ENCODE peak calls at places on chromosomes 4 and X, in four cellular contexts. One of them, this sample, is unnamed.

GRCh38 chrX:101357166-101357795 is 8.7 kb upstream of the TIMM8A start:
- DNase-seq in stimulated activated CD4-positive, alpha-beta T cell treated with anti-CD3 and anti-CD28 coated beads, Interleukin-12 subunit alpha, Interleukin-12 subunit beta, amount 100 ng/mL, for 24 hours: no peak
- DNase-seq in AG04450: no peak
- DNase-seq in mammary epithelial cell: no peak
- DNase-seq in this sample: no peak

GRCh38 chr4:76585897-76586360 is 150.9 kb downstream of the SHROOM3 start:
- DNase-seq in mammary epithelial cell: peak
- DNase-seq in AG04450: no peak
- DNase-seq in stimulated activated CD4-positive, alpha-beta T cell treated with anti-CD3 and anti-CD28 coated beads, Interleukin-12 subunit alpha, Interleukin-12 subunit beta, amount 100 ng/mL, for 24 hours: peak
- DNase-seq in this sample: peak

GRCh38 chr4:169361741-169362140 is 91.0 kb upstream of the SH3RF1 start:
- DNase-seq in AG04450: no peak
- DNase-seq in mammary epithelial cell: no peak
- DNase-seq in stimulated activated CD4-positive, alpha-beta T cell treated with anti-CD3 and anti-CD28 coated beads, Interleukin-12 subunit alpha, Interleukin-12 subunit beta, amount 100 ng/mL, for 24 hours: no peak
- DNase-seq in this sample: no peak

GRCh38 chrX:70525733-70526132 is 81.1 kb downstream of the DLG3 start:
- DNase-seq in AG04450: no peak
- DNase-seq in stimulated activated CD4-positive, alpha-beta T cell treated with anti-CD3 and anti-CD28 coated beads, Interleukin-12 subunit alpha, Interleukin-12 subunit beta, amount 100 ng/mL, for 24 hours: no peak
- DNase-seq in mammary epithelial cell: no peak
- DNase-seq in this sample: no peak

GRCh38 chr4:10173039-10173753 is 56.6 kb upstream of the WDR1 start:
- DNase-seq in stimulated activated CD4-positive, alpha-beta T cell treated with anti-CD3 and anti-CD28 coated beads, Interleukin-12 subunit alpha, Interleukin-12 subunit beta, amount 100 ng/mL, for 24 hours: no peak
- DNase-seq in AG04450: no peak
- DNase-seq in mammary epithelial cell: peak
- DNase-seq in this sample: no peak

GRCh38 chr4:186414365-186414764 is 141.0 kb downstream of the MTNR1A start:
- DNase-seq in AG04450: no peak
- DNase-seq in mammary epithelial cell: no peak
- DNase-seq in stimulated activated CD4-positive, alpha-beta T cell treated with anti-CD3 and anti-CD28 coated beads, Interleukin-12 subunit alpha, Interleukin-12 subunit beta, amount 100 ng/mL, for 24 hours: no peak
- DNase-seq in this sample: no peak

GRCh38 chr4:168832746-168833575 is 177.1 kb downstream of the CBR4 start:
- DNase-seq in AG04450: no peak
- DNase-seq in stimulated activated CD4-positive, alpha-beta T cell treated with anti-CD3 and anti-CD28 coated beads, Interleukin-12 subunit alpha, Interleukin-12 subunit beta, amount 100 ng/mL, for 24 hours: no peak
- DNase-seq in mammary epithelial cell: peak
- DNase-seq in this sample: peak

GRCh38 chrX:107825698-107826285 is at the start of gene MID2:
- DNase-seq in AG04450: no peak
- DNase-seq in mammary epithelial cell: peak
- DNase-seq in stimulated activated CD4-positive, alpha-beta T cell treated with anti-CD3 and anti-CD28 coated beads, Interleukin-12 subunit alpha, Interleukin-12 subunit beta, amount 100 ng/mL, for 24 hours: peak
- DNase-seq in this sample: peak

GRCh38 chr4:137601924-137602323 is 69.6 kb upstream of the PCDH18 start:
- DNase-seq in stimulated activated CD4-positive, alpha-beta T cell treated with anti-CD3 and anti-CD28 coated beads, Interleukin-12 subunit alpha, Interleukin-12 subunit beta, amount 100 ng/mL, for 24 hours: no peak
- DNase-seq in AG04450: no peak
- DNase-seq in mammary epithelial cell: peak
- DNase-seq in this sample: no peak

GRCh38 chr4:117134386-117134785 is 49.0 kb upstream of the TRAM1L1 start:
- DNase-seq in stimulated activated CD4-positive, alpha-beta T cell treated with anti-CD3 and anti-CD28 coated beads, Interleukin-12 subunit alpha, Interleukin-12 subunit beta, amount 100 ng/mL, for 24 hours: no peak
- DNase-seq in mammary epithelial cell: peak
- DNase-seq in AG04450: peak
- DNase-seq in this sample: no peak